ENCODE peak calls at places on chromosomes 5 and 9, in eight cellular contexts. X is PC-3; Z is CD8-positive, alpha-beta T cell; F is Panc1; G is lung; J is AG04449; R is fibroblast of villous mesenchyme; C is cardiac muscle cell. P is an unnamed sample.
A peak's percentile ranks its signal among the peaks of the same experiment; 100 is the strongest.

GRCh38 chr9:79233542-79233941 is 338.2 kb upstream of the TLE4 start:
- DNase-seq in X (peak; percentile 50), Z (no peak), F (peak; percentile 13), G (no peak), J (no peak), R (peak; percentile 64), C (no peak), P (peak; percentile 76)

GRCh38 chr5:101675510-101675909 is 620.6 kb downstream of the SLCO4C1 start:
- DNase-seq in X (no peak), Z (no peak), F (no peak), G (no peak), J (no peak), R (no peak), C (no peak), P (no peak)

GRCh38 chr5:3993856-3994473 is 398.3 kb downstream of the IRX1 start:
- DNase-seq in X (no peak), Z (no peak), F (no peak), G (no peak), J (no peak), R (no peak), C (no peak), P (peak; percentile 31)

GRCh38 chr9:124267271-124267807 is 9.6 kb downstream of the NEK6 start:
- DNase-seq in X (peak; percentile 88), Z (no peak), F (no peak), G (peak; percentile 90), J (no peak), R (peak; percentile 51), C (no peak), P (peak; percentile 83)

GRCh38 chr5:57111993-57112392 is 61.9 kb upstream of the GPBP1 start:
- DNase-seq in X (no peak), Z (no peak), F (no peak), G (no peak), J (no peak), R (no peak), C (peak; percentile 3), P (no peak)

GRCh38 chr9:134363450-134363849 is 37.2 kb downstream of the RXRA start:
- DNase-seq in X (no peak), Z (no peak), F (no peak), G (no peak), J (no peak), R (no peak), C (no peak), P (no peak)

GRCh38 chr5:95164869-95165268 is 120.0 kb downstream of the MCTP1 start:
- DNase-seq in X (no peak), Z (no peak), F (no peak), G (no peak), J (no peak), R (no peak), C (no peak), P (no peak)

GRCh38 chr5:14413331-14413750 is 168.3 kb upstream of the OTULINL start:
- DNase-seq in X (no peak), Z (peak; percentile 37), F (no peak), G (no peak), J (no peak), R (no peak), C (no peak), P (no peak)

GRCh38 chr9:19420877-19421276 is 12.1 kb downstream of the ACER2 start:
- DNase-seq in X (peak; percentile 68), Z (no peak), F (no peak), G (no peak), J (no peak), R (no peak), C (no peak), P (no peak)

GRCh38 chr5:5886812-5887486 is 464.5 kb downstream of the ICE1 start:
- DNase-seq in X (peak; percentile 87), Z (no peak), F (no peak), G (no peak), J (no peak), R (no peak), C (peak; percentile 36), P (no peak)

GRCh38 chr9:7216004-7216821 is 458.4 kb downstream of the KDM4C start:
- DNase-seq in X (peak; percentile 56), Z (no peak), F (no peak), G (no peak), J (no peak), R (peak; percentile 67), C (no peak), P (peak; percentile 67)

GRCh38 chr9:136567651-136568287 is 21.9 kb upstream of the NOTCH1 start:
- DNase-seq in X (peak; percentile 72), Z (no peak), F (no peak), G (peak; percentile 55), J (no peak), R (peak; percentile 85), C (no peak), P (peak; percentile 75)

GRCh38 chr9:103804077-103804735 is 289.9 kb upstream of the SMC2 start:
- DNase-seq in X (peak; percentile 23), Z (no peak), F (no peak), G (no peak), J (no peak), R (no peak), C (no peak), P (peak; percentile 29)

GRCh38 chr9:113963017-113963620 is 87.0 kb downstream of the ZNF618 start:
- DNase-seq in X (peak; percentile 47), Z (no peak), F (no peak), G (peak; percentile 37), J (no peak), R (peak; percentile 76), C (peak; percentile 59), P (peak; percentile 75)

GRCh38 chr9:35027361-35027760 is 37.8 kb downstream of the DNAJB5 start:
- DNase-seq in X (no peak), Z (no peak), F (no peak), G (no peak), J (no peak), R (no peak), C (no peak), P (no peak)

GRCh38 chr5:123204224-123204623 is 115.2 kb downstream of the PRDM6 start:
- DNase-seq in X (no peak), Z (no peak), F (no peak), G (no peak), J (no peak), R (no peak), C (no peak), P (no peak)

GRCh38 chr5:128216860-128217531 is 133.4 kb downstream of the SLC12A2 start:
- DNase-seq in X (peak; percentile 70), Z (no peak), F (no peak), G (no peak), J (peak; percentile 72), R (no peak), C (no peak), P (peak; percentile 24)

GRCh38 chr9:137077010-137077747 is at the start of gene UAP1L1:
- DNase-seq in X (peak; percentile 26), Z (peak; percentile 41), F (no peak), G (peak; percentile 81), J (no peak), R (peak; percentile 78), C (peak; percentile 75), P (peak; percentile 58)

GRCh38 chr9:23826120-23826629 is at the start of gene ELAVL2:
- DNase-seq in X (peak; percentile 98), Z (no peak), F (no peak), G (peak; percentile 82), J (peak; percentile 64), R (peak; percentile 31), C (peak; percentile 99), P (peak; percentile 85)

GRCh38 chr9:88488166-88488565 is 46.8 kb upstream of the NXNL2 start:
- DNase-seq in X (no peak), Z (no peak), F (no peak), G (no peak), J (no peak), R (no peak), C (no peak), P (no peak)

DNA sequence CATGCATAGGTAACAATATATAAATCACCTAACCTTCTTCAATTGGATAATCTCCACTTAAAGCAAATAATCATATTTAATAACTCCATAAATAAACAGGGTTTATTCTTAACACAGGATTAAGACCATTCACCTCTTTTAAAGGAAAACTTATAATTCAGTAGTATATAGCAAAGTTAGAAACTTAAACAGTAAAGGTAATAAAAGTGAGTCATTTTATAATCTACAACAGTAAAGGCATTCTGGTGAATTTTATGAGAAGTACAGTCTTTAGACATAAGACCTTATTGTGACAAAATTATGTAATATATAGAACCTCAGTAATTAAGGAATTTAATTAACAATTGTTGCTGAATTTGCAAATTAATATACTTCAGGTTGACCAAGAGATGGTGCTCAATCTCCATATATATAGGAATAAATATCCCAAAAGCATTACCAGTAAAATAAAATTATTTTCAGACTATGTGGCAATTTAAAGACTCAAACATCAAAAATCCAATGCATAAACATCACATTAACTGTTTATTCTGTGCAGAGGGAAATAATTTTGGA is 84.8 kb downstream of the FBXL17 start:
- DNase-seq in X (peak; percentile 16), Z (no peak), F (no peak), G (no peak), J (no peak), R (no peak), C (no peak), P (no peak)
- TF ChIP-seq CTCF in X (no peak), Z (no peak), F (no peak), G (no peak), J (no peak), R (no peak), C (no peak), P (no peak)

GRCh38 chr9:967436-967835 is 9.0 kb upstream of the DMRT3 start:
- DNase-seq in X (no peak), Z (no peak), F (no peak), G (no peak), J (no peak), R (no peak), C (no peak), P (no peak)
- H3K4me3 ChIP-seq in X (no peak overlapping the region), Z (no peak overlapping the region), F (no peak overlapping the region), G (no peak overlapping the region), J (no peak overlapping the region), R (no peak overlapping the region), C (no peak overlapping the region), P (no peak overlapping the region)

GRCh38 chr5:103216137-103216536 is 42.4 kb upstream of the MACIR start:
- DNase-seq in X (no peak), Z (no peak), F (no peak), G (no peak), J (no peak), R (peak; percentile 50), C (no peak), P (peak; percentile 67)
- TF ChIP-seq CTCF in X (no peak), Z (no peak), F (no peak), G (no peak), J (no peak), R (no peak), C (no peak), P (no peak)

GRCh38 chr9:126643945-126644527 is 30.3 kb downstream of the LMX1B start:
- DNase-seq in X (peak; percentile 51), Z (no peak), F (no peak), G (no peak), J (no peak), R (no peak), C (no peak), P (no peak)

GRCh38 chr9:126642839-126643238 is 29.1 kb downstream of the LMX1B start:
- DNase-seq in X (no peak), Z (no peak), F (no peak), G (no peak), J (no peak), R (no peak), C (no peak), P (no peak)

GRCh38 chr9:126641118-126641851 is 27.6 kb downstream of the LMX1B start:
- DNase-seq in X (no peak), Z (no peak), F (no peak), G (no peak), J (no peak), R (no peak), C (no peak), P (no peak)

GRCh38 chr9:126638571-126639132 is 24.9 kb downstream of the LMX1B start:
- DNase-seq in X (no peak), Z (no peak), F (no peak), G (no peak), J (no peak), R (no peak), C (peak; percentile 47), P (no peak)

GRCh38 chr9:126642009-126642744 is 28.4 kb downstream of the LMX1B start:
- DNase-seq in X (no peak), Z (no peak), F (no peak), G (no peak), J (no peak), R (no peak), C (no peak), P (no peak)
- H3K4me3 ChIP-seq in X (no peak overlapping the region), Z (no peak overlapping the region), F (no peak overlapping the region), G (no peak overlapping the region), J (no peak overlapping the region), R (no peak overlapping the region), C (no peak overlapping the region), P (no peak overlapping the region)